ENCODE peak calls at places on chromosomes 4 and X, in six cellular contexts. H is breast epithelium; C is activated naive CD8-positive, alpha-beta T cell treated with anti-CD3 and anti-CD28 coated beads for 36 hours; B is ureter; I is right cardiac atrium; L is activated naive CD4-positive, alpha-beta T cell treated with anti-CD3 and anti-CD28 coated beads for 36 hours. O is an unnamed sample.

GRCh38 chr4:2043396-2044118 is 15.6 kb upstream of the NAT8L start:
- DNase-seq in H (no peak), C (no peak), L (no peak), B (no peak), I (peak), O (no peak)

GRCh38 chr4:146333187-146333894 is 119.0 kb downstream of the REELD1 start:
- DNase-seq in C (peak), H (no peak), L (peak), I (no peak), B (no peak), O (no peak)

GRCh38 chr4:23789765-23790164 is 100.1 kb downstream of the PPARGC1A start:
- DNase-seq in L (no peak), B (no peak), H (no peak), C (no peak), I (peak), O (peak)

GRCh38 chr4:107391009-107391629 is 328.9 kb downstream of the PAPSS1 start:
- DNase-seq in C (no peak), B (no peak), I (no peak), L (no peak), H (no peak), O (no peak)

GRCh38 chrX:37378399-37378798 is 29.2 kb downstream of the PRRG1 start:
- DNase-seq in I (no peak), C (no peak), L (no peak), H (no peak), B (no peak), O (peak)

GRCh38 chrX:135973025-135973547 is 702 bp downstream of the MMGT1 start:
- DNase-seq in H (no peak), B (no peak), L (peak), C (no peak), I (no peak), O (no peak)

GRCh38 chrX:47577424-47577823 is 4.8 kb upstream of the TIMP1 start:
- DNase-seq in C (no peak), L (no peak), B (no peak), I (no peak), H (no peak), O (no peak)

GRCh38 chrX:111652719-111653118 is 28.3 kb upstream of the ALG13 start:
- DNase-seq in I (no peak), L (no peak), H (no peak), C (no peak), B (no peak), O (no peak)

GRCh38 chr4:26139310-26139924 is 181.4 kb upstream of the RBPJ start:
- DNase-seq in I (no peak), C (no peak), L (no peak), B (no peak), H (no peak), O (no peak)

GRCh38 chrX:334971-335757 is 16.6 kb upstream of the GTPBP6 start:
- DNase-seq in H (no peak), L (no peak), I (peak), C (no peak), B (no peak), O (no peak)

GRCh38 chr4:103207673-103208072 is 9.5 kb upstream of the CENPE start:
- DNase-seq in B (no peak), H (no peak), L (no peak), C (no peak), I (no peak), O (no peak)

GRCh38 chr4:150962245-150962644 is 52.8 kb downstream of the LRBA start:
- DNase-seq in B (no peak), C (peak), I (no peak), L (peak), H (no peak), O (no peak)

GRCh38 chr4:173527103-173527876 is 2.7 kb downstream of the HAND2 start:
- DNase-seq in I (peak), H (no peak), B (no peak), L (no peak), C (no peak), O (no peak)

GRCh38 chr4:47209833-47210232 is 178.5 kb downstream of the GABRB1 start:
- DNase-seq in L (no peak), B (no peak), I (no peak), H (no peak), C (no peak), O (no peak)

GRCh38 chr4:139816856-139817255 is 151.2 kb downstream of the MGST2 start:
- DNase-seq in H (no peak), C (no peak), B (no peak), L (no peak), I (no peak), O (no peak)

GRCh38 chr4:185535818-185536729 is 767 bp upstream of the PDLIM3 start:
- DNase-seq in L (no peak), H (no peak), I (peak), C (no peak), B (no peak), O (no peak)

GRCh38 chrX:3706481-3706880 is 7.0 kb downstream of the PRKX start:
- DNase-seq in L (no peak), C (no peak), H (no peak), B (no peak), I (no peak), O (no peak)

GRCh38 chrX:151754042-151754419 is 19.5 kb downstream of the CNGA2 start:
- DNase-seq in H (no peak), L (no peak), B (peak), C (no peak), I (peak), O (no peak)

GRCh38 chr4:113556382-113557134 is 205.0 kb downstream of the CAMK2D start:
- DNase-seq in C (no peak), I (peak), L (no peak), H (no peak), B (no peak), O (no peak)

GRCh38 chrX:15465896-15466651 is 27.1 kb downstream of the PIR start:
- DNase-seq in C (peak), B (no peak), L (peak), I (no peak), H (no peak), O (no peak)

GRCh38 chrX:119757979-119758681 is at the start of gene SOWAHD:
- DNase-seq in I (peak), L (no peak), B (no peak), C (peak), H (no peak), O (no peak)

GRCh38 chrX:108494416-108495095 is 54.9 kb downstream of the COL4A5 start:
- DNase-seq in C (no peak), B (no peak), I (no peak), L (no peak), H (no peak), O (no peak)

GRCh38 chr4:102736636-102737549 is 23.9 kb downstream of the MANBA start:
- DNase-seq in B (no peak), L (no peak), H (no peak), C (no peak), I (no peak), O (no peak)

GRCh38 chr4:41647368-41647767 is 101.2 kb downstream of the PHOX2B start:
- DNase-seq in H (no peak), C (no peak), I (no peak), B (no peak), L (no peak), O (no peak)

GRCh38 chrX:19799319-19800182 is 87.8 kb downstream of the SH3KBP1 start:
- DNase-seq in C (no peak), I (no peak), B (no peak), L (peak), H (no peak), O (no peak)

GRCh38 chr4:87839309-87839946 is 6.7 kb downstream of the MEPE start:
- DNase-seq in C (no peak), B (no peak), H (no peak), I (no peak), L (peak), O (peak)

O was measured in tibial nerve.